ENCODE peak calls at places on chromosomes 4 and X, in eight cellular contexts. One of them, this sample, is unnamed. For H3K4me1, the result is how much of the 10 kb centered on the place peaks cover.

GRCh38 chrX:68833855-68834331 is 5.1 kb downstream of the EFNB1 start:
- DNase-seq in OCI-LY7: peak
- DNase-seq in GM23248: no peak
- DNase-seq in A549: no peak
- DNase-seq in right cardiac atrium: no peak
- DNase-seq in endothelial cell of umbilical vein: no peak
- DNase-seq in transverse colon: peak
- DNase-seq in fibroblast of lung: no peak
- DNase-seq in this sample: no peak

GRCh38 chr4:81664079-81664478 is 192.4 kb upstream of the RASGEF1B start:
- DNase-seq in A549: no peak
- DNase-seq in GM23248: no peak
- DNase-seq in transverse colon: no peak
- DNase-seq in endothelial cell of umbilical vein: no peak
- DNase-seq in right cardiac atrium: no peak
- DNase-seq in OCI-LY7: no peak
- DNase-seq in fibroblast of lung: no peak
- DNase-seq in this sample: no peak

GRCh38 chr4:67452100-67452887 is 93.0 kb downstream of the CENPC start:
- DNase-seq in transverse colon: no peak
- DNase-seq in GM23248: peak
- DNase-seq in endothelial cell of umbilical vein: no peak
- DNase-seq in right cardiac atrium: no peak
- DNase-seq in fibroblast of lung: peak
- DNase-seq in A549: no peak
- DNase-seq in OCI-LY7: no peak
- DNase-seq in this sample: no peak

GRCh38 chr4:68180858-68181531 is 51.3 kb upstream of the TMPRSS11F start:
- DNase-seq in fibroblast of lung: peak
- DNase-seq in A549: peak
- DNase-seq in right cardiac atrium: no peak
- DNase-seq in transverse colon: no peak
- DNase-seq in endothelial cell of umbilical vein: no peak
- DNase-seq in OCI-LY7: no peak
- DNase-seq in GM23248: peak
- DNase-seq in this sample: no peak

GRCh38 chr4:89438102-89438831 is 130.7 kb upstream of the GPRIN3 start:
- DNase-seq in transverse colon: peak
- DNase-seq in fibroblast of lung: no peak
- DNase-seq in A549: peak
- DNase-seq in GM23248: peak
- DNase-seq in right cardiac atrium: peak
- DNase-seq in OCI-LY7: peak
- DNase-seq in endothelial cell of umbilical vein: peak
- DNase-seq in this sample: peak

GRCh38 chr4:4864443-4864939 is 5.0 kb downstream of the MSX1 start:
- DNase-seq in GM23248: no peak
- DNase-seq in fibroblast of lung: no peak
- DNase-seq in endothelial cell of umbilical vein: no peak
- DNase-seq in right cardiac atrium: no peak
- DNase-seq in transverse colon: no peak
- DNase-seq in A549: no peak
- DNase-seq in OCI-LY7: no peak
- DNase-seq in this sample: no peak

GRCh38 chr4:89295415-89295927 is 12.1 kb downstream of the GPRIN3 start:
- DNase-seq in GM23248: no peak
- DNase-seq in right cardiac atrium: no peak
- DNase-seq in OCI-LY7: no peak
- DNase-seq in transverse colon: no peak
- DNase-seq in fibroblast of lung: no peak
- DNase-seq in A549: no peak
- DNase-seq in endothelial cell of umbilical vein: no peak
- DNase-seq in this sample: no peak

GRCh38 chr4:8599657-8600056 is 7.1 kb downstream of the CPZ start:
- DNase-seq in transverse colon: no peak
- DNase-seq in OCI-LY7: no peak
- DNase-seq in right cardiac atrium: peak
- DNase-seq in fibroblast of lung: peak
- DNase-seq in GM23248: peak
- DNase-seq in A549: no peak
- DNase-seq in endothelial cell of umbilical vein: no peak
- DNase-seq in this sample: no peak

GRCh38 chr4:99404595-99405287 is 30.4 kb downstream of the ADH7 start:
- DNase-seq in A549: no peak
- DNase-seq in OCI-LY7: no peak
- DNase-seq in fibroblast of lung: peak
- DNase-seq in GM23248: peak
- DNase-seq in endothelial cell of umbilical vein: peak
- DNase-seq in transverse colon: no peak
- DNase-seq in right cardiac atrium: no peak
- DNase-seq in this sample: no peak

GRCh38 chrX:56281789-56282188 is 49.6 kb downstream of the KLF8 start:
- DNase-seq in transverse colon: no peak
- DNase-seq in endothelial cell of umbilical vein: peak
- DNase-seq in GM23248: peak
- DNase-seq in fibroblast of lung: no peak
- DNase-seq in OCI-LY7: peak
- DNase-seq in right cardiac atrium: no peak
- DNase-seq in A549: peak
- DNase-seq in this sample: no peak

GRCh38 chr4:164514765-164515164 is 239.2 kb upstream of the SMIM31 start:
- DNase-seq in A549: no peak
- DNase-seq in endothelial cell of umbilical vein: no peak
- DNase-seq in transverse colon: no peak
- DNase-seq in GM23248: no peak
- DNase-seq in OCI-LY7: no peak
- DNase-seq in right cardiac atrium: no peak
- DNase-seq in fibroblast of lung: no peak
- DNase-seq in this sample: no peak

GRCh38 chr4:2264481-2265041 is 2.7 kb upstream of the MXD4 start:
- DNase-seq in A549: no peak
- DNase-seq in transverse colon: no peak
- DNase-seq in right cardiac atrium: peak
- DNase-seq in fibroblast of lung: no peak
- DNase-seq in endothelial cell of umbilical vein: no peak
- DNase-seq in OCI-LY7: no peak
- DNase-seq in GM23248: no peak
- DNase-seq in this sample: peak

GRCh38 chrX:113059714-113060113 is 219.1 kb upstream of the AMOT start:
- DNase-seq in GM23248: peak
- DNase-seq in fibroblast of lung: peak
- DNase-seq in A549: no peak
- DNase-seq in endothelial cell of umbilical vein: no peak
- DNase-seq in transverse colon: no peak
- DNase-seq in OCI-LY7: no peak
- DNase-seq in right cardiac atrium: peak
- DNase-seq in this sample: no peak

GRCh38 chr4:173202395-173202794 is 33.8 kb downstream of the GALNT7 start:
- DNase-seq in transverse colon: no peak
- DNase-seq in GM23248: no peak
- DNase-seq in OCI-LY7: no peak
- DNase-seq in A549: no peak
- DNase-seq in fibroblast of lung: no peak
- DNase-seq in right cardiac atrium: no peak
- DNase-seq in endothelial cell of umbilical vein: no peak
- DNase-seq in this sample: no peak

GRCh38 chr4:135485371-135485770 is 1283.8 kb upstream of the PABPC4L start:
- DNase-seq in fibroblast of lung: peak
- DNase-seq in GM23248: no peak
- DNase-seq in endothelial cell of umbilical vein: no peak
- DNase-seq in A549: no peak
- DNase-seq in transverse colon: no peak
- DNase-seq in OCI-LY7: no peak
- DNase-seq in right cardiac atrium: no peak
- DNase-seq in this sample: no peak

GRCh38 chrX:72041901-72042859 is 89.5 kb downstream of the RTL5 start:
- DNase-seq in OCI-LY7: no peak
- DNase-seq in fibroblast of lung: peak
- DNase-seq in A549: no peak
- DNase-seq in endothelial cell of umbilical vein: no peak
- DNase-seq in transverse colon: no peak
- DNase-seq in right cardiac atrium: peak
- DNase-seq in GM23248: peak
- DNase-seq in this sample: no peak

GRCh38 chr4:182695842-182696241 is 221.3 kb downstream of the DCTD start:
- DNase-seq in right cardiac atrium: no peak
- DNase-seq in OCI-LY7: no peak
- DNase-seq in A549: no peak
- DNase-seq in transverse colon: no peak
- DNase-seq in fibroblast of lung: peak
- DNase-seq in GM23248: peak
- DNase-seq in endothelial cell of umbilical vein: no peak
- DNase-seq in this sample: no peak

GRCh38 chr4:182694551-182694950 is 222.6 kb downstream of the DCTD start:
- DNase-seq in fibroblast of lung: no peak
- DNase-seq in GM23248: no peak
- DNase-seq in endothelial cell of umbilical vein: no peak
- DNase-seq in transverse colon: no peak
- DNase-seq in A549: no peak
- DNase-seq in right cardiac atrium: no peak
- DNase-seq in OCI-LY7: no peak
- DNase-seq in this sample: no peak

GRCh38 chr4:182698212-182698611 is 219.0 kb downstream of the DCTD start:
- DNase-seq in GM23248: no peak
- DNase-seq in fibroblast of lung: peak
- DNase-seq in transverse colon: no peak
- DNase-seq in right cardiac atrium: no peak
- DNase-seq in OCI-LY7: no peak
- DNase-seq in endothelial cell of umbilical vein: peak
- DNase-seq in A549: no peak
- DNase-seq in this sample: no peak

GRCh38 chr4:182697094-182697493 is 220.1 kb downstream of the DCTD start:
- DNase-seq in transverse colon: no peak
- DNase-seq in fibroblast of lung: no peak
- DNase-seq in right cardiac atrium: no peak
- DNase-seq in A549: no peak
- DNase-seq in endothelial cell of umbilical vein: no peak
- DNase-seq in GM23248: no peak
- DNase-seq in OCI-LY7: no peak
- DNase-seq in this sample: no peak

DNA sequence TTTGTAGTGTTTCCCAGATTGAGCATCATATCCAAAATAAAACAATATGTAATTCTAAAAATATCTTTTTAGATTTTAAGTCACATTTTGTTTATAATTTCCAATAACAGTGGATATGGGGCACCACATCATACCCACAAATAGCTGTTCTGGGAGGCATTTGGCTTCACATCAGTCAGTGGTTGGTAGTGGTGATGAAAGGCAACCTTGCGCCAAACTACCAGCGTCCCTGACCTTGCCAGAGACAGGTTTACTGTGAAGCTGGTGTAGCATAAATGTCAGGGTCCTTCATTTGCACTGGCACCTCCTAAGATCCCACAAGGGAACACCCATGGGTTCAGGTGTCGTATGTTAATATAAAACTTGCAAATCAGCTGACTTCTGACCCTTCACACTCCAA is 222.2 kb downstream of the DCTD start:
- DNase-seq in fibroblast of lung: no peak
- DNase-seq in A549: no peak
- DNase-seq in OCI-LY7: no peak
- DNase-seq in endothelial cell of umbilical vein: no peak
- DNase-seq in GM23248: no peak
- DNase-seq in transverse colon: no peak
- DNase-seq in right cardiac atrium: peak
- DNase-seq in this sample: no peak
- H3K4me1 ChIP-seq in fibroblast of lung: under half
- H3K4me1 ChIP-seq in A549: under half
- H3K4me1 ChIP-seq in OCI-LY7: under half
- H3K4me1 ChIP-seq in endothelial cell of umbilical vein: under half
- H3K4me1 ChIP-seq in GM23248: under half
- H3K4me1 ChIP-seq in transverse colon: under half
- H3K4me1 ChIP-seq in right cardiac atrium: under half
- H3K4me1 ChIP-seq in this sample: under half

DNA sequence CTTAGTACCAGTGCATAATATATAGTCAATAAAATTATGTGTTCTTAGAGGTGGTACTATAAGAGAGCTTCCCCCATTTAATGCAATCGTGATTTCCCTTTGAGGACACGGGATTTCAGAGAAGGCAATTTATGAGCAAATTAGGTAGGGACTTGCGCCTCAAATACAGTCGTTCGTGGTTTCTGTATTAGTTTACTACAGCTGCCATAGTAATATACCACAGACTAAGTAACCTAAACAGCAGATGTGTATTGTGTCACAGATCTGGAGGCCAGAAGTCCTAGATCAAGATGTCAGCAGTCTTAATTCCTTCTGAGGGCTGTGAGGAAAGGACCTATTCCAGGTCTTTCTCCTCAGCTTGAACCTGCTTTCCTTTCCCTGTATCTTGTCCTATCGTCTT is 1.5 kb upstream of the PUDP start:
- DNase-seq in A549: no peak
- DNase-seq in GM23248: no peak
- DNase-seq in OCI-LY7: no peak
- DNase-seq in endothelial cell of umbilical vein: no peak
- DNase-seq in right cardiac atrium: no peak
- DNase-seq in transverse colon: no peak
- DNase-seq in fibroblast of lung: no peak
- DNase-seq in this sample: no peak
- H3K4me1 ChIP-seq in A549: under half
- H3K4me1 ChIP-seq in GM23248: under half
- H3K4me1 ChIP-seq in OCI-LY7: under half
- H3K4me1 ChIP-seq in endothelial cell of umbilical vein: under half
- H3K4me1 ChIP-seq in right cardiac atrium: under half
- H3K4me1 ChIP-seq in transverse colon: under half
- H3K4me1 ChIP-seq in fibroblast of lung: under half
- H3K4me1 ChIP-seq in this sample: under half

GRCh38 chrX:153338836-153339235 is 4.9 kb downstream of the ZNF275 start:
- DNase-seq in fibroblast of lung: no peak
- DNase-seq in right cardiac atrium: no peak
- DNase-seq in transverse colon: no peak
- DNase-seq in A549: no peak
- DNase-seq in endothelial cell of umbilical vein: no peak
- DNase-seq in GM23248: no peak
- DNase-seq in OCI-LY7: no peak
- DNase-seq in this sample: no peak
- H3K4me1 ChIP-seq in fibroblast of lung: under half
- H3K4me1 ChIP-seq in right cardiac atrium: under half
- H3K4me1 ChIP-seq in transverse colon: under half
- H3K4me1 ChIP-seq in A549: under half
- H3K4me1 ChIP-seq in endothelial cell of umbilical vein: under half
- H3K4me1 ChIP-seq in GM23248: under half
- H3K4me1 ChIP-seq in OCI-LY7: under half
- H3K4me1 ChIP-seq in this sample: under half

DNA sequence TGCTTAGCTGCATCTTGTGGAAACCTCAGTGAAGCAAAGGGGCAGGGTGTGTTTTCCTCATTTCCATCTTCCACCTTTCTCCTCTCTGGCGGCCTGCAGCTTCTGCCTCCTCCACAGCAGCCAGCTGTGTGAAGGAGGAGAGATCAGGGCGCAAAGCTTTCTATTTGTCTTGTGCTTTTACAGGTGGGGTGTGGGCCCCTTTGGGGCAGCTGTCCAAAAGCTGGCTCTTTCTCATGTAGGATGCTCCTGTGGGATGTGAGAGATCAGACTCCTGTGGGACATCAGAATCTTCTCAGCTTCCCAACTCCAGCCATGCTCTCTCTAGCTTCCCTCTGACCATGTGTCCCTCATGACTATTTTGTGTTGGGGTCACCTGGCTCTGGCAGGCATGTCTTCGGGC is 227.1 kb downstream of the MID1 start:
- DNase-seq in GM23248: no peak
- DNase-seq in fibroblast of lung: no peak
- DNase-seq in A549: no peak
- DNase-seq in endothelial cell of umbilical vein: no peak
- DNase-seq in right cardiac atrium: no peak
- DNase-seq in OCI-LY7: no peak
- DNase-seq in transverse colon: no peak
- DNase-seq in this sample: no peak
- H3K4me1 ChIP-seq in GM23248: under half
- H3K4me1 ChIP-seq in fibroblast of lung: under half
- H3K4me1 ChIP-seq in A549: under half
- H3K4me1 ChIP-seq in endothelial cell of umbilical vein: under half
- H3K4me1 ChIP-seq in right cardiac atrium: under half
- H3K4me1 ChIP-seq in OCI-LY7: under half
- H3K4me1 ChIP-seq in transverse colon: under half
- H3K4me1 ChIP-seq in this sample: under half

This sample was measured in body of pancreas.